ENCODE peak calls at places on chromosome 21, in five cellular contexts. One of them, this sample, is unnamed. For H3K36me3, the result is how much of the 10 kb centered on the place peaks cover.

GRCh38 chr21:25080706-25081495 is 526.4 kb downstream of the MRPL39 start:
- DNase-seq in transverse colon: no peak
- DNase-seq in CD8-positive, alpha-beta T cell: no peak
- DNase-seq in cardiac muscle cell: no peak
- DNase-seq in PC-3: no peak
- DNase-seq in this sample: no peak

GRCh38 chr21:19648376-19648775 is 1244.8 kb upstream of the TMPRSS15 start:
- DNase-seq in transverse colon: no peak
- DNase-seq in CD8-positive, alpha-beta T cell: no peak
- DNase-seq in cardiac muscle cell: no peak
- DNase-seq in PC-3: peak
- DNase-seq in this sample: no peak

GRCh38 chr21:45153358-45154318 is 79.3 kb downstream of the ADARB1 start:
- DNase-seq in transverse colon: no peak
- DNase-seq in CD8-positive, alpha-beta T cell: no peak
- DNase-seq in cardiac muscle cell: no peak
- DNase-seq in PC-3: no peak
- DNase-seq in this sample: no peak

GRCh38 chr21:21159253-21159899 is 161.2 kb downstream of the NCAM2 start:
- DNase-seq in transverse colon: no peak
- DNase-seq in CD8-positive, alpha-beta T cell: no peak
- DNase-seq in cardiac muscle cell: no peak
- DNase-seq in PC-3: peak
- DNase-seq in this sample: no peak

GRCh38 chr21:28177008-28177603 is 815.6 kb downstream of the LTN1 start:
- DNase-seq in transverse colon: no peak
- DNase-seq in CD8-positive, alpha-beta T cell: no peak
- DNase-seq in cardiac muscle cell: no peak
- DNase-seq in PC-3: no peak
- DNase-seq in this sample: no peak

GRCh38 chr21:44766014-44766817 is 35.4 kb downstream of the UBE2G2 start:
- DNase-seq in transverse colon: no peak
- DNase-seq in CD8-positive, alpha-beta T cell: no peak
- DNase-seq in cardiac muscle cell: no peak
- DNase-seq in PC-3: no peak
- DNase-seq in this sample: no peak

GRCh38 chr21:16910435-16911165 is 602.2 kb upstream of the CXADR start:
- DNase-seq in transverse colon: no peak
- DNase-seq in CD8-positive, alpha-beta T cell: no peak
- DNase-seq in cardiac muscle cell: no peak
- DNase-seq in PC-3: no peak
- DNase-seq in this sample: no peak

GRCh38 chr21:31316488-31317169 is 27.4 kb downstream of the TIAM1 start:
- DNase-seq in transverse colon: no peak
- DNase-seq in CD8-positive, alpha-beta T cell: no peak
- DNase-seq in cardiac muscle cell: no peak
- DNase-seq in PC-3: peak
- DNase-seq in this sample: no peak

GRCh38 chr21:40687625-40688024 is 159.3 kb downstream of the DSCAM start:
- DNase-seq in transverse colon: no peak
- DNase-seq in CD8-positive, alpha-beta T cell: no peak
- DNase-seq in cardiac muscle cell: no peak
- DNase-seq in PC-3: no peak
- DNase-seq in this sample: no peak

GRCh38 chr21:39053126-39053525 is 130.1 kb downstream of the PSMG1 start:
- DNase-seq in transverse colon: no peak
- DNase-seq in CD8-positive, alpha-beta T cell: no peak
- DNase-seq in cardiac muscle cell: no peak
- DNase-seq in PC-3: no peak
- DNase-seq in this sample: no peak

GRCh38 chr21:39052718-39053117 is 130.5 kb downstream of the PSMG1 start:
- DNase-seq in transverse colon: no peak
- DNase-seq in CD8-positive, alpha-beta T cell: no peak
- DNase-seq in cardiac muscle cell: no peak
- DNase-seq in PC-3: no peak
- DNase-seq in this sample: no peak

GRCh38 chr21:39051561-39051949 is 131.7 kb downstream of the PSMG1 start:
- DNase-seq in transverse colon: no peak
- DNase-seq in CD8-positive, alpha-beta T cell: no peak
- DNase-seq in cardiac muscle cell: no peak
- DNase-seq in PC-3: peak
- DNase-seq in this sample: no peak

GRCh38 chr21:39055167-39055767 is 128.0 kb downstream of the PSMG1 start:
- DNase-seq in transverse colon: no peak
- DNase-seq in CD8-positive, alpha-beta T cell: no peak
- DNase-seq in cardiac muscle cell: no peak
- DNase-seq in PC-3: no peak
- DNase-seq in this sample: no peak

GRCh38 chr21:39054066-39054465 is 129.2 kb downstream of the PSMG1 start:
- DNase-seq in transverse colon: no peak
- DNase-seq in CD8-positive, alpha-beta T cell: no peak
- DNase-seq in cardiac muscle cell: no peak
- DNase-seq in PC-3: no peak
- DNase-seq in this sample: no peak
- H3K36me3 ChIP-seq in transverse colon: under half
- H3K36me3 ChIP-seq in CD8-positive, alpha-beta T cell: under half
- H3K36me3 ChIP-seq in cardiac muscle cell: under half
- H3K36me3 ChIP-seq in PC-3: under half
- H3K36me3 ChIP-seq in this sample: under half

GRCh38 chr21:37214952-37215351 is 52.2 kb downstream of the VPS26C start:
- DNase-seq in transverse colon: no peak
- DNase-seq in CD8-positive, alpha-beta T cell: no peak
- DNase-seq in cardiac muscle cell: no peak
- DNase-seq in PC-3: no peak
- DNase-seq in this sample: no peak
- TF ChIP-seq CTCF in transverse colon: no peak
- TF ChIP-seq CTCF in CD8-positive, alpha-beta T cell: no peak
- TF ChIP-seq CTCF in cardiac muscle cell: no peak
- TF ChIP-seq CTCF in PC-3: no peak
- TF ChIP-seq CTCF in this sample: no peak

GRCh38 chr21:46229923-46230260 is 1.3 kb upstream of the LSS start:
- DNase-seq in transverse colon: no peak
- DNase-seq in CD8-positive, alpha-beta T cell: no peak
- DNase-seq in cardiac muscle cell: no peak
- DNase-seq in PC-3: no peak
- DNase-seq in this sample: no peak
- H3K36me3 ChIP-seq in transverse colon: under half
- H3K36me3 ChIP-seq in CD8-positive, alpha-beta T cell: under half
- H3K36me3 ChIP-seq in cardiac muscle cell: under half
- H3K36me3 ChIP-seq in PC-3: under half
- H3K36me3 ChIP-seq in this sample: under half

DNA sequence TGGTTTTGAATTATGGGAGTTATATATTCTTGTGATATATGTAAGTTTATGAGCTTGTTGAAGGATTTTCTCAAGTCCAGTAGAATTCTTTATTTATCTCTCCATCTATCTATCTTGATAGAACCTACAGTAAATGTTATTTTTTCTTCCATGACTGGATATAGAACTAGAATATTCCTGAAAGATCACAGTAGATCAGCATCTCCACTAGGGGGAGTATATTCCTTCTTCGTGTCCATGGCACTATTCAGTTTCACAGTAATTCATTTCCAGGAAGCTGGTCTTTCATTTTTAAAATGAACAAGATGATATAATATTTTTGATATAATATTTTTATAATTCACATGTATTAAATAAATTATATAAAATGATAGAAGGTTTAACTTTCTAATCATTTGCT is 18.8 kb downstream of the TMPRSS15 start:
- DNase-seq in transverse colon: no peak
- DNase-seq in CD8-positive, alpha-beta T cell: no peak
- DNase-seq in cardiac muscle cell: peak
- DNase-seq in PC-3: peak
- DNase-seq in this sample: no peak
- TF ChIP-seq CTCF in transverse colon: peak
- TF ChIP-seq CTCF in CD8-positive, alpha-beta T cell: no peak
- TF ChIP-seq CTCF in cardiac muscle cell: peak
- TF ChIP-seq CTCF in PC-3: peak
- TF ChIP-seq CTCF in this sample: no peak

GRCh38 chr21:41828884-41829360 is 50.2 kb downstream of the PRDM15 start:
- DNase-seq in transverse colon: no peak
- DNase-seq in CD8-positive, alpha-beta T cell: no peak
- DNase-seq in cardiac muscle cell: no peak
- DNase-seq in PC-3: no peak
- DNase-seq in this sample: no peak
- H3K36me3 ChIP-seq in transverse colon: under half
- H3K36me3 ChIP-seq in CD8-positive, alpha-beta T cell: under half
- H3K36me3 ChIP-seq in cardiac muscle cell: under half
- H3K36me3 ChIP-seq in PC-3: under half
- H3K36me3 ChIP-seq in this sample: under half

GRCh38 chr21:36566606-36567005 is 86.7 kb upstream of the CLDN14 start:
- DNase-seq in transverse colon: no peak
- DNase-seq in CD8-positive, alpha-beta T cell: no peak
- DNase-seq in cardiac muscle cell: no peak
- DNase-seq in PC-3: no peak
- DNase-seq in this sample: no peak

GRCh38 chr21:36565616-36566015 is 85.7 kb upstream of the CLDN14 start:
- DNase-seq in transverse colon: no peak
- DNase-seq in CD8-positive, alpha-beta T cell: no peak
- DNase-seq in cardiac muscle cell: no peak
- DNase-seq in PC-3: no peak
- DNase-seq in this sample: no peak

GRCh38 chr21:36567216-36567917 is 87.4 kb upstream of the CLDN14 start:
- DNase-seq in transverse colon: no peak
- DNase-seq in CD8-positive, alpha-beta T cell: no peak
- DNase-seq in cardiac muscle cell: no peak
- DNase-seq in PC-3: no peak
- DNase-seq in this sample: no peak

GRCh38 chr21:36563301-36563926 is 83.5 kb upstream of the CLDN14 start:
- DNase-seq in transverse colon: no peak
- DNase-seq in CD8-positive, alpha-beta T cell: no peak
- DNase-seq in cardiac muscle cell: no peak
- DNase-seq in PC-3: no peak
- DNase-seq in this sample: no peak

DNA sequence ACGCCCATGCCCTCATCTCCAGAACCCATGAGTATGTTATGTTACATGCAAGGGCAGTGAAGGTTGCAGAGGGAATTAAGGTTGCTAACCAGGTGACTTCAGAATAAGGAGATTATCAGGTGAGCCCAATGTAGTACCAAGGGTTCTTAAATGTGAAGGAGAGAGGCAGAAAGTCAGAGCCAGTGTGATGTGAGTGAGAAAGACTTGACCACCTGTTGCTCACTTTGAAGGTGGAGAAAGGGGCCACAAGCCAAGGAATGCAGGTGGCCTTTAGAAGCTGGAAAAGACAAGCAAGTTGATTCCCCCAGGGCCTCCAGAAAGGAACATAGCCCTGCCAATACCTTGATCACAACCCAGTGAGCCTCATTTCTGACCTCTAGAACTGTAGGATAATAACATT is 84.7 kb upstream of the CLDN14 start:
- DNase-seq in transverse colon: no peak
- DNase-seq in CD8-positive, alpha-beta T cell: no peak
- DNase-seq in cardiac muscle cell: no peak
- DNase-seq in PC-3: no peak
- DNase-seq in this sample: no peak
- TF ChIP-seq CTCF in transverse colon: no peak
- TF ChIP-seq CTCF in CD8-positive, alpha-beta T cell: no peak
- TF ChIP-seq CTCF in cardiac muscle cell: no peak
- TF ChIP-seq CTCF in PC-3: no peak
- TF ChIP-seq CTCF in this sample: no peak

DNA sequence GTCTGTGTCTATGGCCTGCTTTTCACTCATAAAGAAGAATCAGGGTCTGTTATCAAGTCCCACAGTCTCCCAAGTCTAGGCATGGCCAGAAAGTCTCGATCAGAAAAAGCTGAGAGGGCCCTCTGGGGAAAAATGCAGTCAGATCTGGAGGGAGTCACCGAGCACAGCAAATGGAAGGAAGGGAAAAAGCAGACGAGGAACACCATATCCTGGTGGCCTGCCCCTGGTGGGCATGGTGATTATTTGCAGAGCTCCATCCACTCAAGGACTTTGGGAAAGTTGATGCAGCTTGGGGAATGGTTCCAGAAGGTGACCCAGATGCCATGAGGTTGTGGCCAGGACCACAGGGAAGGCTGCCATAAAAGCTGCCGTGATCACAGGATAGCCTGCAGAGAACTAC is 189.1 kb downstream of the CLIC6 start:
- DNase-seq in transverse colon: no peak
- DNase-seq in CD8-positive, alpha-beta T cell: no peak
- DNase-seq in cardiac muscle cell: no peak
- DNase-seq in PC-3: no peak
- DNase-seq in this sample: no peak
- H3K36me3 ChIP-seq in transverse colon: under half
- H3K36me3 ChIP-seq in CD8-positive, alpha-beta T cell: under half
- H3K36me3 ChIP-seq in cardiac muscle cell: under half
- H3K36me3 ChIP-seq in PC-3: half or more
- H3K36me3 ChIP-seq in this sample: under half

GRCh38 chr21:36190736-36191135 is 34.1 kb downstream of the DOP1B start:
- DNase-seq in transverse colon: no peak
- DNase-seq in CD8-positive, alpha-beta T cell: no peak
- DNase-seq in cardiac muscle cell: no peak
- DNase-seq in PC-3: no peak
- DNase-seq in this sample: no peak
- TF ChIP-seq CTCF in transverse colon: no peak
- TF ChIP-seq CTCF in CD8-positive, alpha-beta T cell: no peak
- TF ChIP-seq CTCF in cardiac muscle cell: no peak
- TF ChIP-seq CTCF in PC-3: no peak
- TF ChIP-seq CTCF in this sample: no peak

GRCh38 chr21:33289199-33289819 is 23.1 kb downstream of the IL10RB start:
- DNase-seq in transverse colon: no peak
- DNase-seq in CD8-positive, alpha-beta T cell: no peak
- DNase-seq in cardiac muscle cell: no peak
- DNase-seq in PC-3: no peak
- DNase-seq in this sample: no peak

GRCh38 chr21:33292724-33293123 is 26.6 kb downstream of the IL10RB start:
- DNase-seq in transverse colon: no peak
- DNase-seq in CD8-positive, alpha-beta T cell: no peak
- DNase-seq in cardiac muscle cell: no peak
- DNase-seq in PC-3: no peak
- DNase-seq in this sample: peak

GRCh38 chr21:33291686-33292085 is 25.5 kb downstream of the IL10RB start:
- DNase-seq in transverse colon: no peak
- DNase-seq in CD8-positive, alpha-beta T cell: no peak
- DNase-seq in cardiac muscle cell: no peak
- DNase-seq in PC-3: no peak
- DNase-seq in this sample: peak

GRCh38 chr21:33293136-33293535 is 27.0 kb downstream of the IL10RB start:
- DNase-seq in transverse colon: no peak
- DNase-seq in CD8-positive, alpha-beta T cell: no peak
- DNase-seq in cardiac muscle cell: no peak
- DNase-seq in PC-3: no peak
- DNase-seq in this sample: no peak

DNA sequence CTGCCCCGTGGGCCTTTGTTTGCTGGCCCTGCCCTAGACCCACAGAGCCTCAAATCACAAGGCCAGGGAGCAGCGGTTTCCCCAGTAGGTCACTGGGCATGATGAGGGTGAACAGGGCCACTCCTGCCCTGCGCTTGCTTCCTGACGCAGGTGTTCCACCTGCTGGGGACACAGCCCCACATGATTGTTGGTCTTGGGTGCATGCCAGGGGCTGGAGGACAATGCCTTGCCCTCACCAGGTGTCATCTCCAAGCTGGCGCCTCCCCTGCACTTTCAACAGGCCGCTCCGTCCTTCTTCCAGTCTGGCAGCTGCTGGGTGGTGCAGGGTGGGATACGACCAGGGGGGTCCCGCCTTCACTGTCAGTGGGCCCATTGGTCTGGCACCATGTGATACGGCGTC is 24.3 kb downstream of the IL10RB start:
- DNase-seq in transverse colon: peak
- DNase-seq in CD8-positive, alpha-beta T cell: no peak
- DNase-seq in cardiac muscle cell: no peak
- DNase-seq in PC-3: no peak
- DNase-seq in this sample: peak
- H3K36me3 ChIP-seq in transverse colon: under half
- H3K36me3 ChIP-seq in CD8-positive, alpha-beta T cell: under half
- H3K36me3 ChIP-seq in cardiac muscle cell: under half
- H3K36me3 ChIP-seq in PC-3: under half
- H3K36me3 ChIP-seq in this sample: under half